ENCODE peak calls at places on chromosomes 16 and 17, in five cellular contexts. F is AG04449, N is cardiac muscle cell, Z is omental fat pad, A is psoas muscle. G is an unnamed sample.

GRCh38 chr16:84514874-84515835 is 10.7 kb upstream of the MEAK7 start:
- DNase-seq in F (no peak), N (peak), Z (no peak), A (no peak), G (no peak)

GRCh38 chr16:81280393-81280792 is 34.4 kb upstream of the GAN start:
- DNase-seq in F (no peak), N (no peak), Z (no peak), A (no peak), G (no peak)

GRCh38 chr17:5019475-5019956 is 15.7 kb downstream of the SLC52A1 start:
- DNase-seq in F (no peak), N (no peak), Z (no peak), A (no peak), G (no peak)

GRCh38 chr16:14486520-14487303 is 143.3 kb downstream of the PARN start:
- DNase-seq in F (peak), N (peak), Z (peak), A (peak), G (peak)

GRCh38 chr17:80839401-80839800 is 152.2 kb upstream of the CHMP6 start:
- DNase-seq in F (no peak), N (no peak), Z (no peak), A (no peak), G (no peak)

GRCh38 chr17:40025991-40026815 is 11.0 kb downstream of the CSF3 start:
- DNase-seq in F (no peak), N (no peak), Z (no peak), A (no peak), G (no peak)

GRCh38 chr17:49267912-49268311 is 37.3 kb upstream of the PHOSPHO1 start:
- DNase-seq in F (no peak), N (no peak), Z (no peak), A (no peak), G (no peak)

GRCh38 chr16:31440511-31441184 is 1.9 kb downstream of the ZNF843 start:
- DNase-seq in F (no peak), N (no peak), Z (no peak), A (no peak), G (no peak)

GRCh38 chr16:56874800-56875199 is 9.8 kb downstream of the SLC12A3 start:
- DNase-seq in F (no peak), N (peak), Z (no peak), A (no peak), G (no peak)

GRCh38 chr17:43998552-43998951 is 5.9 kb upstream of the NAGS start:
- DNase-seq in F (no peak), N (no peak), Z (no peak), A (no peak), G (no peak)

GRCh38 chr17:8121531-8122390 is 2.1 kb downstream of the HES7 start:
- DNase-seq in F (no peak), N (peak), Z (no peak), A (peak), G (no peak)

GRCh38 chr17:49752508-49752907 is 11.4 kb downstream of the FAM117A start:
- DNase-seq in F (no peak), N (no peak), Z (no peak), A (no peak), G (no peak)

GRCh38 chr17:43588121-43588520 is 42.0 kb upstream of the ETV4 start:
- DNase-seq in F (no peak), N (no peak), Z (no peak), A (no peak), G (no peak)

GRCh38 chr16:3266873-3267537 is 10.6 kb upstream of the MEFV start:
- DNase-seq in F (peak), N (peak), Z (no peak), A (no peak), G (no peak)

GRCh38 chr17:42428141-42428944 is 5.3 kb upstream of the CAVIN1 start:
- DNase-seq in F (peak), N (peak), Z (no peak), A (no peak), G (peak)

GRCh38 chr17:68085751-68086445 is 50.4 kb downstream of the KPNA2 start:
- DNase-seq in F (no peak), N (no peak), Z (no peak), A (no peak), G (no peak)

GRCh38 chr17:8632087-8632486 is 1.6 kb upstream of the MYH10 start:
- DNase-seq in F (no peak), N (no peak), Z (no peak), A (no peak), G (no peak)

GRCh38 chr16:89350701-89351380 is 133.3 kb downstream of the ZNF778 start:
- DNase-seq in F (no peak), N (no peak), Z (no peak), A (no peak), G (peak)

GRCh38 chr16:67169642-67170167 is 633 bp upstream of the NOL3 start:
- DNase-seq in F (no peak), N (peak), Z (no peak), A (no peak), G (no peak)

GRCh38 chr16:85240982-85241924 is 129.0 kb upstream of the CIBAR2 start:
- DNase-seq in F (no peak), N (no peak), Z (no peak), A (no peak), G (no peak)

GRCh38 chr16:46844771-46845170 is 13.8 kb upstream of the C16orf87 start:
- DNase-seq in F (no peak), N (no peak), Z (no peak), A (no peak), G (no peak)

GRCh38 chr17:47997595-47997994 is 26.7 kb downstream of the CDK5RAP3 start:
- DNase-seq in F (no peak), N (no peak), Z (no peak), A (no peak), G (no peak)

GRCh38 chr16:84633622-84634021 is 14.7 kb upstream of the KLHL36 start:
- DNase-seq in F (no peak), N (no peak), Z (no peak), A (peak), G (no peak)

GRCh38 chr16:10731790-10732189 is 11.9 kb upstream of the NUBP1 start:
- DNase-seq in F (no peak), N (no peak), Z (no peak), A (no peak), G (no peak)
- TF ChIP-seq CTCF in F (no peak), N (no peak), Z (no peak), A (no peak), G (no peak)

DNA sequence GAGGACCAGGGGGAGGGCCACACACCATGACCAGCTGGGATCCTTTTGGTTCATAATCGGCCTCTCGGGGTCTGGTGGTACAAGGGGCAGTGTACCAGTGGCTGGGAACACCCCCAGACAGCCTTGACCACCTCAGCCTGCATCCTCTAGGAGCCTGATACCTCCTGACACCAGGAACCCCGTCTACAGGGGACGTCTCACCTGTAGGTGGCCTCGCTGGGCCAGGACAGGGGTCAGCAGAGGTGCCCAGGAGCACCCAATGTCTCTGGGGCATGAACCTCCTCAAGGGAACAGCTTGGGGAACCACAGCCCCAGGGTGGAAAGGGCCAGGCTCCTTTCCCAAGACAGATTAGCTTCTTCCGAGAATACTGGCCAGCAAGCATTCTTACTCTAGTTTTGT is 2.5 kb upstream of the METRNL start:
- DNase-seq in F (no peak), N (no peak), Z (no peak), A (no peak), G (no peak)
- TF ChIP-seq CTCF in F (no peak), N (no peak), Z (no peak), A (peak), G (peak)

GRCh38 chr16:72013888-72014538 is 5.5 kb downstream of the DHODH start:
- DNase-seq in F (no peak), N (peak), Z (no peak), A (peak), G (no peak)

GRCh38 chr16:72009779-72010178 is 1.2 kb downstream of the DHODH start:
- DNase-seq in F (no peak), N (no peak), Z (no peak), A (no peak), G (no peak)

GRCh38 chr16:72012607-72013006 is 4.1 kb downstream of the DHODH start:
- DNase-seq in F (no peak), N (no peak), Z (no peak), A (no peak), G (no peak)

GRCh38 chr16:72013389-72013788 is 4.8 kb downstream of the DHODH start:
- DNase-seq in F (no peak), N (peak), Z (peak), A (peak), G (peak)

GRCh38 chr16:72008424-72009216 is at the start of gene DHODH:
- DNase-seq in F (peak), N (peak), Z (peak), A (peak), G (peak)
- TF ChIP-seq CTCF in F (no peak), N (peak), Z (no peak), A (no peak), G (peak)

GRCh38 chr16:27924411-27925118 is 138.9 kb downstream of the GSG1L start:
- DNase-seq in F (no peak), N (no peak), Z (no peak), A (no peak), G (no peak)
- TF ChIP-seq CTCF in F (no peak), N (no peak), Z (no peak), A (no peak), G (no peak)

GRCh38 chr17:35784895-35785294 is 10.5 kb downstream of the MMP28 start:
- DNase-seq in F (no peak), N (no peak), Z (no peak), A (no peak), G (no peak)
- TF ChIP-seq CTCF in F (no peak), N (no peak), Z (no peak), A (no peak), G (no peak)

GRCh38 chr16:53224932-53225533 is 170.2 kb downstream of the CHD9 start:
- DNase-seq in F (no peak), N (no peak), Z (no peak), A (no peak), G (no peak)

GRCh38 chr16:53219795-53220194 is 165.0 kb downstream of the CHD9 start:
- DNase-seq in F (no peak), N (no peak), Z (no peak), A (no peak), G (no peak)

GRCh38 chr16:53216798-53217197 is 162.0 kb downstream of the CHD9 start:
- DNase-seq in F (no peak), N (no peak), Z (no peak), A (no peak), G (no peak)

GRCh38 chr16:53220585-53220984 is 165.8 kb downstream of the CHD9 start:
- DNase-seq in F (no peak), N (peak), Z (no peak), A (no peak), G (no peak)
- TF ChIP-seq CTCF in F (peak), N (peak), Z (no peak), A (peak), G (peak)

GRCh38 chr16:58337090-58337444 is 42.2 kb upstream of the PRSS54 start:
- DNase-seq in F (no peak), N (no peak), Z (no peak), A (no peak), G (no peak)

GRCh38 chr16:58336332-58337089 is 41.7 kb upstream of the PRSS54 start:
- DNase-seq in F (peak), N (peak), Z (peak), A (peak), G (peak)

GRCh38 chr16:58333937-58334336 is 39.1 kb upstream of the PRSS54 start:
- DNase-seq in F (no peak), N (no peak), Z (no peak), A (no peak), G (no peak)

GRCh38 chr16:58338205-58338604 is 43.4 kb upstream of the PRSS54 start:
- DNase-seq in F (no peak), N (no peak), Z (no peak), A (no peak), G (no peak)

GRCh38 chr16:58339452-58339938 is 44.7 kb upstream of the PRSS54 start:
- DNase-seq in F (no peak), N (peak), Z (no peak), A (no peak), G (no peak)
- TF ChIP-seq CTCF in F (peak), N (peak), Z (no peak), A (peak), G (peak)

G was measured in kidney epithelial cell.